ENCODE peak calls at places on chromosomes 7 and 10, in four cellular contexts. U, V, N and Y are unnamed samples.

GRCh38 chr10:110502851-110503301 is 5.2 kb downstream of the DUSP5 start:
- DNase-seq in V (no peak), N (no peak), U (no peak), Y (no peak)

GRCh38 chr10:121485443-121486139 is 112.7 kb downstream of the FGFR2 start:
- DNase-seq in N (no peak), V (no peak), U (no peak), Y (no peak)

GRCh38 chr10:119410361-119411116 is 132.0 kb downstream of the RGS10 start:
- DNase-seq in U (no peak), V (no peak), N (no peak), Y (no peak)

GRCh38 chr10:24721254-24722106 is 2.2 kb downstream of the ARHGAP21 start:
- DNase-seq in N (peak; percentile 54), U (peak; percentile 22), V (peak; percentile 70), Y (no peak)

GRCh38 chr7:20249924-20250323 is 32.7 kb upstream of the MACC1 start:
- DNase-seq in V (no peak), N (no peak), U (no peak), Y (no peak)

GRCh38 chr7:112076309-112076708 is 129.9 kb downstream of the DOCK4 start:
- DNase-seq in V (no peak), N (no peak), U (no peak), Y (no peak)

GRCh38 chr7:131371411-131371810 is 43.7 kb downstream of the MKLN1 start:
- DNase-seq in V (no peak), U (no peak), N (no peak), Y (no peak)

GRCh38 chr10:97538839-97539238 is 33.7 kb upstream of the ANKRD2 start:
- DNase-seq in U (no peak), V (no peak), N (peak; percentile 75), Y (no peak)

GRCh38 chr7:90595341-90595800 is 750 bp upstream of the CDK14 start:
- DNase-seq in U (no peak), V (no peak), N (no peak), Y (no peak)

GRCh38 chr7:29609162-29610030 is 45.8 kb downstream of the PRR15 start:
- DNase-seq in V (no peak), N (no peak), U (no peak), Y (no peak)

GRCh38 chr10:16192337-16192736 is 244.5 kb upstream of the PTER start:
- DNase-seq in N (no peak), U (no peak), V (no peak), Y (no peak)

GRCh38 chr10:49379596-49380410 is 16.1 kb downstream of the DRGX start:
- DNase-seq in N (no peak), V (no peak), U (no peak), Y (no peak)

GRCh38 chr10:60434418-60435046 is 44.9 kb upstream of the ANK3 start:
- DNase-seq in V (no peak), U (no peak), N (no peak), Y (no peak)

GRCh38 chr10:329361-330099 is 194.3 kb downstream of the ZMYND11 start:
- DNase-seq in V (peak; percentile 68), N (peak; percentile 86), U (peak; percentile 52), Y (no peak)

GRCh38 chr7:107232568-107233090 is 63.8 kb downstream of the HBP1 start:
- DNase-seq in N (no peak), V (no peak), U (no peak), Y (no peak)

GRCh38 chr10:51530540-51530939 is 168.9 kb downstream of the CSTF2T start:
- DNase-seq in N (no peak), U (no peak), V (no peak), Y (no peak)

GRCh38 chr7:131897016-131897789 is 340.8 kb upstream of the PODXL start:
- DNase-seq in U (no peak), N (no peak), V (no peak), Y (no peak)

GRCh38 chr7:129376076-129376777 is 58.0 kb upstream of the STRIP2 start:
- DNase-seq in V (no peak), N (no peak), U (peak; percentile 35), Y (no peak)

GRCh38 chr10:124539935-124540641 is 78.5 kb downstream of the LHPP start:
- DNase-seq in U (peak; percentile 65), N (no peak), V (peak; percentile 74), Y (peak; percentile 71)

GRCh38 chr7:32957326-32958045 is at the start of gene FKBP9:
- DNase-seq in N (peak; percentile 89), V (peak; percentile 96), U (no peak), Y (peak; percentile 30)

GRCh38 chr7:20595971-20596370 is 19.5 kb upstream of the ABCB5 start:
- DNase-seq in N (no peak), U (no peak), V (no peak), Y (no peak)

GRCh38 chr7:36047254-36047653 is 105.8 kb upstream of the EEPD1 start:
- DNase-seq in V (no peak), U (no peak), N (no peak), Y (no peak)

GRCh38 chr10:100519321-100520051 is at the start of gene SEC31B:
- DNase-seq in V (peak; percentile 69), N (no peak), U (no peak), Y (no peak)

GRCh38 chr10:133388973-133389818 is 4.8 kb upstream of the MTG1 start:
- DNase-seq in U (peak; percentile 63), N (no peak), V (peak; percentile 70), Y (no peak)

GRCh38 chr7:36931892-36932291 is 207.6 kb upstream of the AOAH start:
- DNase-seq in U (no peak), V (no peak), N (no peak), Y (no peak)

GRCh38 chr7:45897042-45897690 is 8.9 kb downstream of the IGFBP1 start:
- DNase-seq in U (no peak), V (no peak), N (no peak), Y (no peak)

GRCh38 chr10:126561499-126562208 is 108.8 kb downstream of the C10orf90 start:
- DNase-seq in V (no peak), U (no peak), N (no peak), Y (no peak)

GRCh38 chr10:129035052-129035805 is 431.8 kb upstream of the MGMT start:
- DNase-seq in U (peak; percentile 75), V (no peak), N (no peak), Y (no peak)

GRCh38 chr7:36967387-36967786 is 243.1 kb upstream of the AOAH start:
- DNase-seq in U (no peak), V (no peak), N (no peak), Y (no peak)

GRCh38 chr10:34187201-34187600 is 627.9 kb downstream of the PARD3 start:
- DNase-seq in N (no peak), V (no peak), U (no peak), Y (no peak)

GRCh38 chr10:120422459-120422858 is 34.6 kb upstream of the PLPP4 start:
- DNase-seq in V (no peak), U (no peak), N (no peak), Y (no peak)

GRCh38 chr10:26879744-26880143 is 19.0 kb upstream of the ABI1 start:
- DNase-seq in N (peak; percentile 60), V (peak; percentile 82), U (no peak), Y (no peak)

GRCh38 chr7:5692845-5693278 is 88.6 kb downstream of the RNF216 start:
- DNase-seq in V (no peak), U (no peak), N (no peak), Y (no peak)

GRCh38 chr10:21372651-21373410 is 152.7 kb downstream of the SKIDA1 start:
- DNase-seq in N (no peak), V (no peak), U (peak; percentile 42), Y (no peak)

DNA sequence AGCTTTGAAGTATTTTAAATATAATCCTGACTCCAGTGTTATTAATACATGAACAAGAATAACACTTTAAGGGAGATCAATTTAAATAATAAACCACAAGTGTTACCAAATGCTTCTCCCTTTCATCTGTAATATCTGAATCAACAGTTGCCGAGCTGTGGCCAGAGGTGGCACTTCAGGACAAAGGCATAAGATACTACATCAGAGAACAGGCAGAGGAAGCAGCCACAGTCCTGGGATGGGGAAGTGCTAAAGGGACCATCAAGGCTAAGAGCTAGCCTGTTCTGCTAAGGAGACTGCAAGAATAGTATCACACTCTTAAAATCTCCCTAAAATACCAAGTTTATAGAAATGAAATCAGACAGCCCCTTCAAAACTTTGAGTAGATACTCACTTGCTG is 378.2 kb upstream of the PRKCQ start:
- DNase-seq in N (no peak), U (no peak), V (no peak), Y (no peak)
- TF ChIP-seq CTCF in N (no peak), U (no peak), V (no peak), Y (no peak)

DNA sequence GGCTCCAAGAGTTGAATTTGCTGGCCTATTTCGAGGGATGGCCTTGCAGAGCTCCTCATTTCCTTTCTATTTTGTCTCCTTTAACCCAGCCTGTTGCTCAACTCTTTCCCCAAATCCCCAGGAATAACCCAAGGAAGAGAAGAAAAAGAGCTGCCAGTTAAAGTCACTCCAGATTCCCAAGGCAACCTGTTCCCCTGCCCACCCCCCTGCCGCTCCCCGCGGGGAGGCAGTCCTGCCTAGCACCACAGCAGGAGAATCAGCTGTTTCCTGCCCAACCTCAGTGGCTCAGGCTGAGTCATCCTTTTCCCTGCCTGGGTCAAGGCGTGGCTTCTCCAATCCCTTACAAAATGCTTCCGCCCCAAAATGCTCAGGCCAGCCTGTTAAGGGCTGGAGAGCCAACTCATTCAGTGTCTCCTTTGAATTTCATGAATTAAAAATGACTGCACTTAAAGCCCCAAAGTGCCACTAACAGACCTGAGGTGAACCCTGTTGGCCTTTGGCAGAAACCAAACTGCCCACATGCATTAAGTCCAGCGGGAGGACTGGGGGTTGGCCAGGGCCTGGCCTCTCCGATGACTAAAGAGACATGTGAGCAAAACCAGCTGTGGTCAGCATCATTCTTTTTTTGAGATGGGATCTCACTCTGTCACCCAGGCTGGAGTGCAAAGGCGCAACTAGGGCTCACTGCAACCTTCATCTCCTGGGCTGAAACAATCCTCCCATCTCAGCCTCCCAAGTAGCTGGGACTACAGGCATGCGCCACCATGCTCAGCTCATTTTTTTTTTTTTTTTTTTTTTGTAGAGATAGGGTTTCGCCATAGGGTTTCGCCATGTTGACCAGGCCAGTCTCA is 83.2 kb upstream of the KIF5B start:
- DNase-seq in U (no peak), N (peak; percentile 66), V (peak; percentile 89), Y (no peak)
- TF ChIP-seq CTCF in U (no peak), N (no peak), V (peak; percentile 13), Y (no peak)

GRCh38 chr7:27141591-27142561 is 1.6 kb downstream of the HOXA5 start:
- DNase-seq in V (no peak), N (no peak), U (no peak), Y (no peak)
- TF ChIP-seq CTCF in V (no peak), N (no peak), U (no peak), Y (no peak)

GRCh38 chr7:88465586-88465985 is 158.9 kb upstream of the STEAP4 start:
- DNase-seq in U (no peak), V (no peak), N (no peak), Y (no peak)

GRCh38 chr7:88458931-88459330 is 152.2 kb upstream of the STEAP4 start:
- DNase-seq in V (no peak), N (no peak), U (no peak), Y (no peak)

GRCh38 chr7:88462799-88463198 is 156.1 kb upstream of the STEAP4 start:
- DNase-seq in N (no peak), U (no peak), V (no peak), Y (no peak)
- TF ChIP-seq CTCF in N (no peak), U (no peak), V (no peak), Y (no peak)

GRCh38 chr7:135337506-135337905 is 103.9 kb downstream of the STRA8 start:
- DNase-seq in V (no peak), N (no peak), U (no peak), Y (no peak)

GRCh38 chr7:135338151-135338550 is 104.5 kb downstream of the STRA8 start:
- DNase-seq in N (no peak), V (no peak), U (no peak), Y (no peak)

GRCh38 chr7:135334830-135335543 is 101.3 kb downstream of the STRA8 start:
- DNase-seq in U (no peak), V (no peak), N (no peak), Y (no peak)

GRCh38 chr7:135333946-135334345 is 100.3 kb downstream of the STRA8 start:
- DNase-seq in U (no peak), V (no peak), N (no peak), Y (no peak)

GRCh38 chr7:135335628-135336139 is 102.0 kb downstream of the STRA8 start:
- DNase-seq in N (no peak), V (no peak), U (peak; percentile 26), Y (no peak)
- TF ChIP-seq CTCF in N (no peak), V (peak; percentile 19), U (no peak), Y (no peak)